ENCODE peak calls at places on chromosomes 3 and 15, in ten cellular contexts. Y is keratinocyte; C is NCI-H187 treated with DMSO at 0.1 percent for 48 hours; I is CD4-positive, CD25-positive, alpha-beta regulatory T cell; H is IMR-90; W is mucosa of gallbladder; X is NCI-H446; K is amniotic stem cell; U is AG08395; Z is iris pigment epithelial cell. L is an unnamed sample.

GRCh38 chr3:44918087-44918486 is 43.7 kb downstream of the TGM4 start:
- DNase-seq in W (no peak), K (no peak), H (no peak), U (no peak), Z (no peak), C (no peak), X (no peak), Y (no peak), I (no peak), L (no peak)

GRCh38 chr15:63048986-63049665 is 6.6 kb downstream of the TPM1 start:
- DNase-seq in H (peak; percentile 66), K (no peak), Y (no peak), X (no peak), I (peak; percentile 36), U (no peak), C (no peak), Z (peak; percentile 50), W (peak; percentile 51), L (no peak)

GRCh38 chr3:4999626-5000184 is 20.5 kb downstream of the BHLHE40 start:
- DNase-seq in U (no peak), I (no peak), H (no peak), X (no peak), C (no peak), W (no peak), Z (no peak), K (no peak), Y (no peak), L (no peak)

GRCh38 chr3:13642597-13642996 is 93.7 kb downstream of the FBLN2 start:
- DNase-seq in C (no peak), X (no peak), K (no peak), Z (no peak), Y (no peak), H (peak; percentile 75), U (no peak), W (no peak), I (no peak), L (no peak)

GRCh38 chr3:154143873-154144272 is 22.7 kb downstream of the ARHGEF26 start:
- DNase-seq in U (no peak), K (no peak), C (no peak), H (no peak), X (no peak), W (no peak), Y (no peak), I (no peak), Z (no peak), L (no peak)

GRCh38 chr3:72169561-72170472 is 384.9 kb upstream of the PROK2 start:
- DNase-seq in K (no peak), W (no peak), Y (no peak), X (no peak), C (no peak), H (no peak), Z (no peak), I (no peak), U (no peak), L (no peak)

GRCh38 chr3:45075821-45076625 is 49.9 kb downstream of the CLEC3B start:
- DNase-seq in W (no peak), Z (no peak), C (no peak), I (no peak), U (no peak), K (no peak), X (no peak), Y (no peak), H (no peak), L (no peak)

GRCh38 chr3:181896605-181897004 is 184.9 kb downstream of the SOX2 start:
- DNase-seq in I (no peak), Z (no peak), C (no peak), U (no peak), W (no peak), X (no peak), K (no peak), Y (no peak), H (no peak), L (no peak)

GRCh38 chr3:42013652-42014442 is 51.9 kb upstream of the ULK4 start:
- DNase-seq in Y (no peak), I (peak; percentile 28), K (no peak), U (no peak), C (no peak), Z (no peak), X (no peak), W (peak; percentile 11), H (no peak), L (no peak)

L was measured in glomerular endothelial cell.